ENCODE peak calls at places on chromosomes 7 and 10, in four cellular contexts. R is tibial nerve, V is OCI-LY7, X is colonic mucosa. C is an unnamed sample. For H3K36me3, the result is how much of the 10 kb centered on the place peaks cover.

GRCh38 chr10:110857265-110858158 is 14.2 kb upstream of the PDCD4 start:
- DNase-seq in R (no peak), V (peak), X (peak), C (peak)

GRCh38 chr7:21903074-21903786 is 42.5 kb downstream of the CDCA7L start:
- DNase-seq in R (no peak), V (no peak), X (no peak), C (no peak)

GRCh38 chr10:119658274-119658673 is 7.1 kb downstream of the BAG3 start:
- DNase-seq in R (peak), V (no peak), X (peak), C (peak)

GRCh38 chr7:128307066-128307465 is 36.6 kb downstream of the RBM28 start:
- DNase-seq in R (no peak), V (no peak), X (no peak), C (no peak)

GRCh38 chr7:157043745-157044144 is 33.3 kb upstream of the MNX1 start:
- DNase-seq in R (no peak), V (no peak), X (no peak), C (peak)

GRCh38 chr7:122885583-122886356 is 490 bp downstream of the CADPS2 start:
- DNase-seq in R (no peak), V (no peak), X (peak), C (peak)

GRCh38 chr10:94402204-94403033 is at the start of gene TBC1D12:
- DNase-seq in R (peak), V (peak), X (peak), C (peak)

GRCh38 chr10:12960939-12961338 is 40.6 kb downstream of the CCDC3 start:
- DNase-seq in R (no peak), V (no peak), X (no peak), C (no peak)

GRCh38 chr10:126062132-126063032 is 166.0 kb downstream of the FANK1 start:
- DNase-seq in R (peak), V (no peak), X (peak), C (peak)

GRCh38 chr10:28728396-28728795 is 51.1 kb downstream of the BAMBI start:
- DNase-seq in R (no peak), V (no peak), X (no peak), C (no peak)

GRCh38 chr7:125563557-125563956 is 633.9 kb upstream of the POT1 start:
- DNase-seq in R (no peak), V (no peak), X (no peak), C (no peak)

GRCh38 chr7:142689439-142690168 is 59.7 kb upstream of the PRSS1 start:
- DNase-seq in R (no peak), V (peak), X (no peak), C (no peak)

GRCh38 chr10:96259150-96259549 is 12.2 kb downstream of the BLNK start:
- DNase-seq in R (no peak), V (no peak), X (no peak), C (no peak)

GRCh38 chr10:29627201-29628105 is 7.3 kb downstream of the SVIL start:
- DNase-seq in R (no peak), V (no peak), X (no peak), C (peak)

GRCh38 chr7:56175086-56175760 is 59.0 kb upstream of the NUPR2 start:
- DNase-seq in R (no peak), V (no peak), X (peak), C (peak)

GRCh38 chr7:511476-512145 is 8.0 kb downstream of the PDGFA start:
- DNase-seq in R (no peak), V (no peak), X (no peak), C (no peak)

GRCh38 chr7:67551027-67551426 is 554.4 kb downstream of the TYW1 start:
- DNase-seq in R (no peak), V (no peak), X (no peak), C (no peak)

GRCh38 chr10:6108631-6109443 is 20.0 kb downstream of the RBM17 start:
- DNase-seq in R (no peak), V (peak), X (peak), C (no peak)

GRCh38 chr10:110530131-110530831 is 32.6 kb downstream of the DUSP5 start:
- DNase-seq in R (peak), V (no peak), X (peak), C (peak)

GRCh38 chr10:124008187-124008970 is 85.0 kb downstream of the CHST15 start:
- DNase-seq in R (no peak), V (no peak), X (no peak), C (no peak)

GRCh38 chr7:112400141-112400540 is 50.1 kb upstream of the IFRD1 start:
- DNase-seq in R (no peak), V (no peak), X (no peak), C (no peak)

GRCh38 chr7:43766564-43766963 is 8.1 kb downstream of the BLVRA start:
- DNase-seq in R (no peak), V (no peak), X (no peak), C (no peak)

GRCh38 chr10:114526497-114527238 is 122.4 kb upstream of the AFAP1L2 start:
- DNase-seq in R (peak), V (peak), X (peak), C (peak)

GRCh38 chr10:79463578-79464496 is 18.4 kb upstream of the ZCCHC24 start:
- DNase-seq in R (no peak), V (no peak), X (no peak), C (no peak)

DNA sequence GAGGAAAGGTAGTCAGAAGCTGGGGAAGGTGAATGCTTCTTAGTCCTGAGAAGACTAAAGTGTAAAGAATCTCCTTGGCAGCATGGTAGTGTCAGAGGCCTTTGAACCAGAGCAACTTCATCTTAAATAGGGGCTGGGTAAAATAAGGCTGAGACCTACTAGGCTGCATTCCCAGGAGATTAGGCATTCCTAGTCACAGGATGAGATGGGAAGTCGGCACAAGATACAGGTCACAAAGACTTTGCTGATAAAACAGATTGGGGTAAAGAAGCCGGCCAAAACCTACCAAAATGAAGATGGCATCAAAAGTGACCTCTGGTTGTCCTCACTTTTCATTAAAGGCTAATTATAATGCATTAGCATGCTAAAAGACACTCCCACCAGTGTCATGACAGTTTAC is 351.6 kb downstream of the LRRTM3 start:
- DNase-seq in R (no peak), V (no peak), X (no peak), C (no peak)
- H3K36me3 ChIP-seq in R (under half), V (under half), X (under half), C (under half)

DNA sequence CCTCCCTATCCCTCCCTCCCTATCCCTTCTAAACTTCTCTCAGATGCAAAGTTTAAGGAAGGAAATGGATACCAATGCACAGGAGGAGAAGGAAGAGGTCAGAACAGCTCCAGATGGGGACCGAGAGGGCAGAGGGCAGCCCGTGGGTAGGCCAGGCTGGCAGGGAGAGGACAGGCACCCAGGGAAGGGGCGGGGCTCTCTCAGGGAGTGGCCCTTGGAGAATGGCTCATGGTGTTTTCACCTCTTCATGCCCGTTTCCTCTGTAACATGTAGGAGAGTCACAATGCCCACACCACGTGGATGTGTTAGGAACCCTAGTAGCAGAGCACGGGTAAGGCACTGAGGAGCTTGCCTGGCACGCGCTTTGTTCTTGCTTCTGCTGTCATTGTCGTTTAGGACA is 264.5 kb downstream of the CELF2 start:
- DNase-seq in R (no peak), V (no peak), X (no peak), C (no peak)
- H3K36me3 ChIP-seq in R (under half), V (under half), X (under half), C (under half)

DNA sequence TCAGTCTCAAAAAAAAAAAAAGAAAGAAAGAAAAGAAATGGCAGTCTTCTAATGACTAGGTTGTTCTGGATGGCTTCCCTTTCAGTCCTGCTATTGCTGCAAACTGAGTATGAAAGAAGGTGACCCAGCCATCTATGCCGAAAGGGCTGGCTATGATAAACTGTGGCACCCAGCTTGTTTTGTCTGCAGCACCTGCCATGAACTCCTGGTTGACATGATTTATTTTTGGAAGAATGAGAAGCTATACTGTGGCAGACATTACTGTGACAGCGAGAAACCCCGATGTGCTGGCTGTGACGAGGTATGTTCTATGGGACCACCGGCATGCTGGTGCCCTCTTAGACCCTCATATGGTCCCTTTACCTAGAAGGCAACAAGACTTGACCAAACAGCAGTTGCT is 41.3 kb downstream of the TES start:
- DNase-seq in R (no peak), V (no peak), X (no peak), C (no peak)
- H3K36me3 ChIP-seq in R (under half), V (under half), X (under half), C (under half)

DNA sequence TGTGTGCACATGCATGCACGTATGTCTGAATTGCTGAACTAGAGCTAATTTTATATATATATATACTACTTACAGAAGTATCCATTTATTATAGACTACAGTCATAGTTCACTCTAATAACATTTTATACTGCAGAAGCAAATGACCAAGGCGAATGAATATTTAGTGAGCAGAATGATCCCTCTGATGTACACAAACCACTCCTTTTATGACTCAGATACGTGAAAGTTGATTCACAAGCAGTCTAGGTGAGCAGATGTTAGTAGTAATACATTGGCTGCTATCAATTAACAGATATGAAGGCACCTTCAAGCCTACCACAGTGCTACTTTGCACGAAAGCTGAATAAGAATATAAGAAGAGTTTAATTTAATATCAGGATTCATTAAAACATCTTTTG is 10.4 kb downstream of the GPAM start:
- DNase-seq in R (no peak), V (no peak), X (no peak), C (no peak)
- H3K36me3 ChIP-seq in R (under half), V (half or more), X (under half), C (half or more)

GRCh38 chr10:86705905-86706304 is 37.6 kb downstream of the LDB3 start:
- DNase-seq in R (no peak), V (no peak), X (no peak), C (no peak)
- H3K36me3 ChIP-seq in R (under half), V (under half), X (under half), C (under half)

GRCh38 chr7:27751888-27752660 is 12.1 kb downstream of the TAX1BP1 start:
- DNase-seq in R (no peak), V (no peak), X (no peak), C (no peak)

GRCh38 chr7:27753863-27754262 is 13.9 kb downstream of the TAX1BP1 start:
- DNase-seq in R (no peak), V (no peak), X (no peak), C (no peak)

GRCh38 chr7:27759491-27759890 is 19.5 kb downstream of the TAX1BP1 start:
- DNase-seq in R (no peak), V (no peak), X (no peak), C (no peak)

GRCh38 chr7:27762062-27762461 is 22.1 kb downstream of the TAX1BP1 start:
- DNase-seq in R (no peak), V (no peak), X (no peak), C (no peak)

GRCh38 chr7:27756298-27756697 is 16.3 kb downstream of the TAX1BP1 start:
- DNase-seq in R (no peak), V (no peak), X (no peak), C (no peak)
- H3K36me3 ChIP-seq in R (under half), V (under half), X (under half), C (under half)

GRCh38 chr7:135584362-135585353 is 26.9 kb downstream of the NUP205 start:
- DNase-seq in R (no peak), V (no peak), X (no peak), C (no peak)
- H3K36me3 ChIP-seq in R (under half), V (half or more), X (under half), C (half or more)

GRCh38 chr10:60796481-60796880 is 18.2 kb downstream of the CDK1 start:
- DNase-seq in R (no peak), V (no peak), X (no peak), C (no peak)
- H3K36me3 ChIP-seq in R (under half), V (half or more), X (under half), C (under half)

GRCh38 chr10:88542522-88542921 is 40.6 kb downstream of the RNLS start:
- DNase-seq in R (no peak), V (no peak), X (no peak), C (no peak)

GRCh38 chr10:88546462-88546861 is 36.7 kb downstream of the RNLS start:
- DNase-seq in R (no peak), V (no peak), X (no peak), C (no peak)

GRCh38 chr10:88541116-88541626 is 41.9 kb downstream of the RNLS start:
- DNase-seq in R (no peak), V (no peak), X (no peak), C (no peak)

GRCh38 chr10:88544140-88544870 is 38.8 kb downstream of the RNLS start:
- DNase-seq in R (no peak), V (no peak), X (no peak), C (no peak)

GRCh38 chr10:88545359-88545758 is 37.8 kb downstream of the RNLS start:
- DNase-seq in R (no peak), V (no peak), X (no peak), C (no peak)
- H3K36me3 ChIP-seq in R (under half), V (under half), X (under half), C (under half)

C was measured in adrenal gland.